ENCODE peak calls at places on chromosome X, in seven cellular contexts. P is endothelial cell, K is ascending aorta, F is nephron progenitor cell, U is psoas muscle, S is tibial artery, W is brain microvascular endothelial cell. V is an unnamed sample.

GRCh38 chrX:43880439-43880838 is 1.8 kb downstream of the MAOB start:
- DNase-seq in P (no peak), K (no peak), F (no peak), U (no peak), S (no peak), W (no peak), V (no peak)

GRCh38 chrX:40849906-40850672 is 114.7 kb upstream of the MED14 start:
- DNase-seq in P (no peak), K (no peak), F (no peak), U (no peak), S (no peak), W (no peak), V (no peak)

GRCh38 chrX:45191383-45191782 is 9.3 kb downstream of the DIPK2B start:
- DNase-seq in P (no peak), K (no peak), F (no peak), U (no peak), S (no peak), W (no peak), V (no peak)

GRCh38 chrX:142702749-142703148 is 323.0 kb upstream of the SPANXN4 start:
- DNase-seq in P (no peak), K (no peak), F (no peak), U (no peak), S (no peak), W (no peak), V (no peak)

GRCh38 chrX:124018031-124018430 is 56.5 kb downstream of the STAG2 start:
- DNase-seq in P (no peak), K (no peak), F (no peak), U (no peak), S (no peak), W (no peak), V (no peak)

GRCh38 chrX:139890991-139891700 is 41.7 kb downstream of the ATP11C start:
- DNase-seq in P (no peak), K (no peak), F (no peak), U (no peak), S (no peak), W (peak; percentile 27), V (no peak)

GRCh38 chrX:25534096-25534495 is 518.3 kb upstream of the ARX start:
- DNase-seq in P (no peak), K (no peak), F (no peak), U (no peak), S (no peak), W (no peak), V (no peak)

GRCh38 chrX:113275769-113276168 is 435.1 kb upstream of the AMOT start:
- DNase-seq in P (no peak), K (no peak), F (no peak), U (no peak), S (no peak), W (no peak), V (no peak)

GRCh38 chrX:14916017-14916674 is 42.9 kb downstream of the MOSPD2 start:
- DNase-seq in P (no peak), K (no peak), F (no peak), U (no peak), S (no peak), W (peak; percentile 66), V (no peak)

GRCh38 chrX:45788941-45789348 is 588.3 kb upstream of the DIPK2B start:
- DNase-seq in P (no peak), K (no peak), F (no peak), U (peak; percentile 54), S (no peak), W (no peak), V (no peak)

GRCh38 chrX:131477498-131477897 is 66.4 kb upstream of the OR13H1 start:
- DNase-seq in P (no peak), K (no peak), F (no peak), U (no peak), S (no peak), W (no peak), V (no peak)

GRCh38 chrX:101025126-101025525 is 26.8 kb downstream of the TRMT2B start:
- DNase-seq in P (no peak), K (no peak), F (no peak), U (no peak), S (no peak), W (no peak), V (no peak)

GRCh38 chrX:20471483-20471882 is 204.8 kb upstream of the RPS6KA3 start:
- DNase-seq in P (no peak), K (no peak), F (no peak), U (no peak), S (no peak), W (no peak), V (no peak)

GRCh38 chrX:20477219-20477618 is 210.5 kb upstream of the RPS6KA3 start:
- DNase-seq in P (no peak), K (no peak), F (no peak), U (no peak), S (no peak), W (no peak), V (no peak)

GRCh38 chrX:20477836-20478532 is 211.3 kb upstream of the RPS6KA3 start:
- DNase-seq in P (no peak), K (no peak), F (no peak), U (no peak), S (no peak), W (no peak), V (no peak)

GRCh38 chrX:20472148-20472547 is 205.4 kb upstream of the RPS6KA3 start:
- DNase-seq in P (no peak), K (no peak), F (no peak), U (no peak), S (no peak), W (no peak), V (no peak)
- TF ChIP-seq CTCF in P (no peak), K (no peak), F (no peak), U (no peak), S (no peak), W (no peak), V (no peak)

DNA sequence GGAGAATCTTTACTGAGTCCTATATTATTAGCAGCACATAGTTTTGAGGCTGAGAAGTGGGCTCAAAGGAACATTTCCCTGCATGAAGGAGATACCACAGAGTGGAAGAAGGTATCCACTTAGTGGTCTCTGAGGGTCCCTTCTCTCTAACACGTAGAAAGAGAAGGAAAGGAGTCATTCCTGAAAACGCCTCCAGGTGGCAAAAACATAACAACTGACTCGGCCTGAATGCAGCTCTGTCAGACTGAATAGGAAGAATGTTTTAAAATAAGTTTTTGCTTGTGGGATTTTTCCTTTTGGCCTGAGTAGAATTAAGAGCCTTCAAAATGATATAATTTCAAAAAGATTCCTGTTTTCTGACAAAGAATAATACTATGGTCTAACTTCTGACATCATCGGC is 23.3 kb downstream of the RPGR start:
- DNase-seq in P (peak; percentile 11), K (no peak), F (no peak), U (no peak), S (no peak), W (no peak), V (no peak)
- TF ChIP-seq CTCF in P (peak; percentile 28), K (no peak), F (peak; percentile 40), U (no peak), S (no peak), W (peak; percentile 58), V (no peak)

DNA sequence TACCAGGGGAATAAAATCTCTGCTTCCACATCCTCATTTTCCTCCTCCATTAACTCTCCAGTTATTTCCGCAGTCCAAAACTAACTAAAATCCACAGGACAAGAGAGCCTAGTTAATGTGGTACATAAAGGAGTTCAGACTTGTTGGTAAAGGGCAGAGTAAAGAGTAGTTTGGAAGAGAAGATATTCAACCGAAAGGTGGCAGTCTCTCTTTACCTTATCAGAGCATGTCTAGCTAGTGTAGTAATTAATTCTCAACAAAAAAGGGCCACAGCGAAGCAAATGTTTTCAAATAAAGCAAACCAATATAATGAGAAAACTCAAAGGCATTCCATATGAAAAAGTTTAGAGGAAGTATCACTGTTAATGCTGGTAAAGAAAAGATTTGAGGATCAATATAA is 286.5 kb downstream of the GLUD2 start:
- DNase-seq in P (no peak), K (no peak), F (no peak), U (no peak), S (no peak), W (no peak), V (no peak)
- TF ChIP-seq CTCF in P (no peak), K (no peak), F (no peak), U (no peak), S (no peak), W (no peak), V (no peak)

GRCh38 chrX:17374619-17375360 is at the start of gene NHS:
- DNase-seq in P (peak; percentile 64), K (peak; percentile 83), F (peak; percentile 90), U (peak; percentile 72), S (peak; percentile 87), W (peak; percentile 56), V (peak; percentile 21)
- TF ChIP-seq CTCF in P (peak; percentile 24), K (peak; percentile 58), F (peak; percentile 62), U (peak; percentile 31), S (peak; percentile 61), W (peak; percentile 51), V (no peak)

GRCh38 chrX:30572678-30573077 is 4.9 kb downstream of the TASL start:
- DNase-seq in P (no peak), K (no peak), F (no peak), U (no peak), S (no peak), W (no peak), V (no peak)

GRCh38 chrX:30576881-30577280 is 685 bp downstream of the TASL start:
- DNase-seq in P (no peak), K (no peak), F (no peak), U (no peak), S (no peak), W (no peak), V (no peak)

GRCh38 chrX:30570505-30570904 is 7.1 kb downstream of the TASL start:
- DNase-seq in P (no peak), K (no peak), F (no peak), U (no peak), S (no peak), W (peak; percentile 6), V (no peak)

GRCh38 chrX:30573125-30573524 is 4.4 kb downstream of the TASL start:
- DNase-seq in P (no peak), K (no peak), F (no peak), U (no peak), S (no peak), W (no peak), V (no peak)

GRCh38 chrX:30572004-30572403 is 5.6 kb downstream of the TASL start:
- DNase-seq in P (no peak), K (no peak), F (no peak), U (no peak), S (no peak), W (no peak), V (no peak)
- TF ChIP-seq CTCF in P (no peak), K (no peak), F (no peak), U (no peak), S (no peak), W (no peak), V (no peak)

GRCh38 chrX:129239371-129239770 is 283.9 kb downstream of the SMARCA1 start:
- DNase-seq in P (no peak), K (no peak), F (no peak), U (no peak), S (no peak), W (peak; percentile 54), V (no peak)

GRCh38 chrX:129238011-129238410 is 285.3 kb downstream of the SMARCA1 start:
- DNase-seq in P (no peak), K (no peak), F (no peak), U (no peak), S (no peak), W (no peak), V (no peak)

GRCh38 chrX:129230850-129231512 is 292.3 kb downstream of the SMARCA1 start:
- DNase-seq in P (no peak), K (no peak), F (no peak), U (no peak), S (no peak), W (no peak), V (no peak)

GRCh38 chrX:129233791-129234190 is 289.5 kb downstream of the SMARCA1 start:
- DNase-seq in P (no peak), K (no peak), F (no peak), U (no peak), S (no peak), W (no peak), V (no peak)

GRCh38 chrX:129235903-129236302 is 287.4 kb downstream of the SMARCA1 start:
- DNase-seq in P (no peak), K (no peak), F (no peak), U (no peak), S (no peak), W (no peak), V (no peak)
- TF ChIP-seq CTCF in P (no peak), K (no peak), F (no peak), U (no peak), S (no peak), W (no peak), V (no peak)

V was measured in activated CD8-positive, alpha-beta T cell treated with anti-CD3 and anti-CD28 coated beads for 36 hours.